ENCODE peak calls at places on chromosomes 12 and 14, in four cellular contexts. One of them, this sample, is unnamed. For H3K36me3 and H3K4me1, the result is how much of the 10 kb centered on the place peaks cover.

GRCh38 chr12:100716949-100717732 is 77.4 kb upstream of the ANO4 start:
- DNase-seq in prostate gland: no peak
- DNase-seq in transverse colon: no peak
- DNase-seq in upper lobe of left lung: peak
- DNase-seq in this sample: no peak

GRCh38 chr12:47938093-47938492 is 25.3 kb upstream of the TMEM106C start:
- DNase-seq in prostate gland: no peak
- DNase-seq in transverse colon: no peak
- DNase-seq in upper lobe of left lung: no peak
- DNase-seq in this sample: no peak

GRCh38 chr14:22536853-22537338 is 52.1 kb downstream of the DAD1 start:
- DNase-seq in prostate gland: peak
- DNase-seq in transverse colon: peak
- DNase-seq in upper lobe of left lung: no peak
- DNase-seq in this sample: no peak

GRCh38 chr12:94416613-94417012 is 43.1 kb downstream of the CEP83 start:
- DNase-seq in prostate gland: no peak
- DNase-seq in transverse colon: no peak
- DNase-seq in upper lobe of left lung: no peak
- DNase-seq in this sample: no peak

GRCh38 chr14:54784657-54785056 is 118.0 kb downstream of the GCH1 start:
- DNase-seq in prostate gland: no peak
- DNase-seq in transverse colon: no peak
- DNase-seq in upper lobe of left lung: no peak
- DNase-seq in this sample: no peak

GRCh38 chr14:50319721-50320120 is 7.6 kb downstream of the DMAC2L start:
- DNase-seq in prostate gland: no peak
- DNase-seq in transverse colon: no peak
- DNase-seq in upper lobe of left lung: no peak
- DNase-seq in this sample: no peak

GRCh38 chr14:30108975-30109700 is 181.5 kb upstream of the PRKD1 start:
- DNase-seq in prostate gland: no peak
- DNase-seq in transverse colon: no peak
- DNase-seq in upper lobe of left lung: no peak
- DNase-seq in this sample: no peak

GRCh38 chr14:105863296-105864108 is 337.1 kb downstream of the TMEM121 start:
- DNase-seq in prostate gland: no peak
- DNase-seq in transverse colon: peak
- DNase-seq in upper lobe of left lung: peak
- DNase-seq in this sample: peak

GRCh38 chr14:66483322-66483721 is 2.8 kb upstream of the CCDC196 start:
- DNase-seq in prostate gland: no peak
- DNase-seq in transverse colon: no peak
- DNase-seq in upper lobe of left lung: no peak
- DNase-seq in this sample: no peak

GRCh38 chr12:111445311-111446043 is 39.8 kb downstream of the SH2B3 start:
- DNase-seq in prostate gland: no peak
- DNase-seq in transverse colon: no peak
- DNase-seq in upper lobe of left lung: peak
- DNase-seq in this sample: no peak

GRCh38 chr12:67035121-67035520 is 234.0 kb upstream of the CAND1 start:
- DNase-seq in prostate gland: no peak
- DNase-seq in transverse colon: no peak
- DNase-seq in upper lobe of left lung: no peak
- DNase-seq in this sample: no peak

GRCh38 chr14:61553730-61554641 is 141.3 kb upstream of the HIF1A start:
- DNase-seq in prostate gland: no peak
- DNase-seq in transverse colon: no peak
- DNase-seq in upper lobe of left lung: no peak
- DNase-seq in this sample: no peak

GRCh38 chr14:95253039-95253620 is 66.6 kb downstream of the CLMN start:
- DNase-seq in prostate gland: no peak
- DNase-seq in transverse colon: no peak
- DNase-seq in upper lobe of left lung: no peak
- DNase-seq in this sample: no peak

GRCh38 chr14:97634786-97635185 is 837.6 kb downstream of the VRK1 start:
- DNase-seq in prostate gland: no peak
- DNase-seq in transverse colon: no peak
- DNase-seq in upper lobe of left lung: no peak
- DNase-seq in this sample: peak

GRCh38 chr14:68160779-68161546 is 341.4 kb downstream of the RAD51B start:
- DNase-seq in prostate gland: no peak
- DNase-seq in transverse colon: no peak
- DNase-seq in upper lobe of left lung: no peak
- DNase-seq in this sample: no peak

GRCh38 chr14:43625294-43625693 is 881.8 kb downstream of the FSCB start:
- DNase-seq in prostate gland: no peak
- DNase-seq in transverse colon: no peak
- DNase-seq in upper lobe of left lung: no peak
- DNase-seq in this sample: no peak

GRCh38 chr14:75292886-75293285 is 14.3 kb downstream of the FOS start:
- DNase-seq in prostate gland: no peak
- DNase-seq in transverse colon: peak
- DNase-seq in upper lobe of left lung: no peak
- DNase-seq in this sample: no peak

GRCh38 chr12:2664721-2665577 is 129.8 kb upstream of the FKBP4 start:
- DNase-seq in prostate gland: no peak
- DNase-seq in transverse colon: no peak
- DNase-seq in upper lobe of left lung: no peak
- DNase-seq in this sample: no peak

GRCh38 chr12:22101749-22102243 is 55.8 kb downstream of the CMAS start:
- DNase-seq in prostate gland: no peak
- DNase-seq in transverse colon: peak
- DNase-seq in upper lobe of left lung: no peak
- DNase-seq in this sample: no peak

GRCh38 chr14:72714871-72715214 is 179.1 kb downstream of the DPF3 start:
- DNase-seq in prostate gland: no peak
- DNase-seq in transverse colon: no peak
- DNase-seq in upper lobe of left lung: no peak
- DNase-seq in this sample: no peak

GRCh38 chr12:57521475-57522018 is 1.1 kb upstream of the MBD6 start:
- DNase-seq in prostate gland: peak
- DNase-seq in transverse colon: peak
- DNase-seq in upper lobe of left lung: no peak
- DNase-seq in this sample: peak

DNA sequence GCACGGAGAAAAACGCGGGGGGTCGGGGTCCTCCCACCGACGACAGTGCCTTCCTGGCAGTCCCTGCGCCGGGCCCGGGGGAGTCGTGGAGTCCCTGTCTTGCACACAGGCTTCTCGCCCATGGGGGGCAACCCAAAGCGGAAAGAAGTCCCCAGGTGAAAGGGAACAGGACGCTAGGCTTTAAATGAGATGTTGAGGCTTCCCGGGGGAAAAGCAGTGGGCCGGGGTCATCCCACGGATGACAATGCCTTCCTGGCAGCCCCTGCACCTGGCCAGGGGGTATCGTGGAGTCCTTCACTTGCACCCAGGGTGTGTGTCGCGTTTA is 162.9 kb upstream of the ALG10B start:
- DNase-seq in prostate gland: no peak
- DNase-seq in transverse colon: no peak
- DNase-seq in upper lobe of left lung: no peak
- DNase-seq in this sample: no peak
- H3K36me3 ChIP-seq in prostate gland: under half
- H3K36me3 ChIP-seq in transverse colon: under half
- H3K36me3 ChIP-seq in upper lobe of left lung: under half
- H3K36me3 ChIP-seq in this sample: under half

GRCh38 chr12:101746661-101747060 is 7.4 kb upstream of the SYCP3 start:
- DNase-seq in prostate gland: no peak
- DNase-seq in transverse colon: no peak
- DNase-seq in upper lobe of left lung: no peak
- DNase-seq in this sample: no peak

GRCh38 chr12:101749657-101750056 is 10.4 kb upstream of the SYCP3 start:
- DNase-seq in prostate gland: no peak
- DNase-seq in transverse colon: no peak
- DNase-seq in upper lobe of left lung: no peak
- DNase-seq in this sample: no peak

GRCh38 chr12:101747695-101748094 is 8.4 kb upstream of the SYCP3 start:
- DNase-seq in prostate gland: no peak
- DNase-seq in transverse colon: no peak
- DNase-seq in upper lobe of left lung: no peak
- DNase-seq in this sample: no peak

GRCh38 chr12:101748907-101749306 is 9.6 kb upstream of the SYCP3 start:
- DNase-seq in prostate gland: no peak
- DNase-seq in transverse colon: no peak
- DNase-seq in upper lobe of left lung: no peak
- DNase-seq in this sample: no peak

DNA sequence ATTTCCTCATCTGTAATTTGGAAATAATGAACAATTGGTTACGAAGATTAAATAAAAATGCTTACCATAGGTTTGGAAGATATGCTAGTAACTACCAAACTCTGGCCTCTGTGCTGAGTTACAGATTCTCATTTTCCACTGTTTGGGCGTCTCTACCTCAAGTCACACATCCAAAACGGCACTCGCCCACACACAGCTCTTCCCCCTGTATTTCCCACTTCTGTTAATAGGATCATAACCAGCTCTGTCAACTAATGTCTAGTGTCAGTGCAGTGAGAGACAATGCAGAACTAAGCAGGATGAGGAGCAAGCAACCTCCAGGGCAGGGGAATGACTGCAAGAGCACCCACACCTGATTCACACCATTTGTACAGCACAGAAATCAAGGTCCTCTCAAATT is 10.9 kb upstream of the SYCP3 start:
- DNase-seq in prostate gland: no peak
- DNase-seq in transverse colon: no peak
- DNase-seq in upper lobe of left lung: no peak
- DNase-seq in this sample: no peak
- TF ChIP-seq POLR2A in prostate gland: no peak
- TF ChIP-seq POLR2A in transverse colon: no peak
- TF ChIP-seq POLR2A in upper lobe of left lung: no peak
- TF ChIP-seq POLR2A in this sample: no peak

GRCh38 chr14:34220921-34221320 is 241.1 kb downstream of the SPTSSA start:
- DNase-seq in prostate gland: no peak
- DNase-seq in transverse colon: no peak
- DNase-seq in upper lobe of left lung: no peak
- DNase-seq in this sample: no peak

GRCh38 chr14:34222122-34222521 is 239.9 kb downstream of the SPTSSA start:
- DNase-seq in prostate gland: no peak
- DNase-seq in transverse colon: no peak
- DNase-seq in upper lobe of left lung: no peak
- DNase-seq in this sample: no peak

GRCh38 chr14:34222867-34223266 is 239.2 kb downstream of the SPTSSA start:
- DNase-seq in prostate gland: no peak
- DNase-seq in transverse colon: no peak
- DNase-seq in upper lobe of left lung: no peak
- DNase-seq in this sample: no peak

GRCh38 chr14:34223302-34224150 is 238.5 kb downstream of the SPTSSA start:
- DNase-seq in prostate gland: no peak
- DNase-seq in transverse colon: no peak
- DNase-seq in upper lobe of left lung: no peak
- DNase-seq in this sample: no peak

DNA sequence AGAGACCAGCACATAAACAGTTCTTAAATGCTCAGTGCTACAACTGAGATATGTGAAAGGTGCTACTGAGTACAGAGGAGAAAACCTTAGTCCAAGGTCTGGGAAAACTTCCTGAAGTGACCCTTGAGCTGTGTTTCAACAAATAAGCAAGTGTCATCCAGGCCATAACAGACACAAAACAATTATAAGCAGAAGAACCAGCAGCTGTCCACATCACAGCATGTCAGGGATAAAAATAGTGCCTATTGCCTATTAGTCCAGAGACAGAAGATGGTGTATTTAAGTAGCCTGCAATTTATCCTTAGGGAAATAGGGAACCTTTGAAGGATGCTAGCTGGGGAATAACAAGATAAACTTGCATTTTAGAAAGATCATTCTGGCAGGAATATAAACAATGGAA is 237.8 kb downstream of the SPTSSA start:
- DNase-seq in prostate gland: no peak
- DNase-seq in transverse colon: no peak
- DNase-seq in upper lobe of left lung: no peak
- DNase-seq in this sample: no peak
- H3K4me1 ChIP-seq in prostate gland: under half
- H3K4me1 ChIP-seq in transverse colon: under half
- H3K4me1 ChIP-seq in upper lobe of left lung: under half
- H3K4me1 ChIP-seq in this sample: under half

GRCh38 chr12:24821691-24822090 is 127.2 kb downstream of the BCAT1 start:
- DNase-seq in prostate gland: no peak
- DNase-seq in transverse colon: no peak
- DNase-seq in upper lobe of left lung: no peak
- DNase-seq in this sample: no peak

GRCh38 chr12:24823808-24824515 is 124.9 kb downstream of the BCAT1 start:
- DNase-seq in prostate gland: no peak
- DNase-seq in transverse colon: no peak
- DNase-seq in upper lobe of left lung: no peak
- DNase-seq in this sample: no peak

GRCh38 chr12:24822121-24822899 is 126.6 kb downstream of the BCAT1 start:
- DNase-seq in prostate gland: no peak
- DNase-seq in transverse colon: no peak
- DNase-seq in upper lobe of left lung: no peak
- DNase-seq in this sample: no peak

GRCh38 chr12:24815087-24815423 is 133.8 kb downstream of the BCAT1 start:
- DNase-seq in prostate gland: no peak
- DNase-seq in transverse colon: no peak
- DNase-seq in upper lobe of left lung: no peak
- DNase-seq in this sample: no peak

GRCh38 chr12:24820872-24821271 is 128.0 kb downstream of the BCAT1 start:
- DNase-seq in prostate gland: no peak
- DNase-seq in transverse colon: no peak
- DNase-seq in upper lobe of left lung: no peak
- DNase-seq in this sample: no peak
- H3K36me3 ChIP-seq in prostate gland: under half
- H3K36me3 ChIP-seq in transverse colon: under half
- H3K36me3 ChIP-seq in upper lobe of left lung: under half
- H3K36me3 ChIP-seq in this sample: under half

GRCh38 chr12:125549836-125550235 is 484.6 kb downstream of the AACS start:
- DNase-seq in prostate gland: no peak
- DNase-seq in transverse colon: no peak
- DNase-seq in upper lobe of left lung: no peak
- DNase-seq in this sample: no peak
- TF ChIP-seq POLR2A in prostate gland: no peak
- TF ChIP-seq POLR2A in transverse colon: no peak
- TF ChIP-seq POLR2A in upper lobe of left lung: no peak
- TF ChIP-seq POLR2A in this sample: no peak

This sample was measured in testis.